ENCODE peak calls at places on chromosomes 2 and 18, in four cellular contexts. N, K, F and C are unnamed samples.

GRCh38 chr2:239608723-239609122 is 207.9 kb upstream of the HDAC4 start:
- DNase-seq in N (no peak), K (no peak), F (no peak), C (no peak)

GRCh38 chr18:13279181-13280065 is 60.9 kb downstream of the LDLRAD4 start:
- DNase-seq in F (no peak), K (no peak), N (no peak), C (no peak)

GRCh38 chr2:17740203-17740602 is 13.4 kb downstream of the SMC6 start:
- DNase-seq in N (no peak), F (no peak), K (no peak), C (no peak)

GRCh38 chr2:144377929-144378328 is 142.0 kb downstream of the ZEB2 start:
- DNase-seq in K (no peak), N (peak), F (no peak), C (no peak)

GRCh38 chr2:3650140-3650944 is 7.7 kb upstream of the ALLC start:
- DNase-seq in K (no peak), F (no peak), N (no peak), C (no peak)

GRCh38 chr2:56009758-56010534 is 86.4 kb upstream of the EFEMP1 start:
- DNase-seq in F (peak), N (peak), K (no peak), C (peak)

GRCh38 chr2:4992226-4992625 is 700.0 kb upstream of the SOX11 start:
- DNase-seq in F (no peak), K (no peak), N (no peak), C (no peak)

GRCh38 chr2:196233033-196233807 is 61.8 kb upstream of the STK17B start:
- DNase-seq in F (no peak), N (peak), K (no peak), C (peak)

GRCh38 chr2:197804758-197805597 is 585 bp downstream of the PLCL1 start:
- DNase-seq in F (no peak), K (peak), N (no peak), C (no peak)

GRCh38 chr2:118251427-118251826 is 163.2 kb downstream of the INSIG2 start:
- DNase-seq in K (no peak), N (no peak), F (no peak), C (no peak)

GRCh38 chr2:219571311-219572236 is at the start of gene OBSL1:
- DNase-seq in K (peak), N (peak), F (peak), C (peak)

GRCh38 chr2:85843543-85843942 is 45.2 kb downstream of the ST3GAL5 start:
- DNase-seq in K (peak), N (no peak), F (no peak), C (no peak)

GRCh38 chr18:50558157-50558556 is 1.7 kb upstream of the MAPK4 start:
- DNase-seq in F (no peak), N (no peak), K (no peak), C (no peak)

GRCh38 chr2:129793326-129793955 is 186.0 kb upstream of the RAB6C start:
- DNase-seq in N (no peak), K (no peak), F (no peak), C (no peak)

GRCh38 chr2:9692392-9693137 is 61.8 kb upstream of the YWHAQ start:
- DNase-seq in F (no peak), N (no peak), K (no peak), C (no peak)